ENCODE peak calls at places on chromosomes 16 and 17, in six cellular contexts. One of them, this sample, is unnamed.

GRCh38 chr17:68777243-68777855 is 176.2 kb upstream of the FAM20A start:
- DNase-seq in nephron progenitor cell: peak
- DNase-seq in PC-3: peak
- DNase-seq in IMR-90: peak
- DNase-seq in H1: no peak
- DNase-seq in fibroblast of the aortic adventitia: peak
- DNase-seq in this sample: peak

GRCh38 chr17:57948555-57949420 is 6.4 kb downstream of the CUEDC1 start:
- DNase-seq in IMR-90: peak
- DNase-seq in H1: no peak
- DNase-seq in fibroblast of the aortic adventitia: peak
- DNase-seq in PC-3: peak
- DNase-seq in nephron progenitor cell: no peak
- DNase-seq in this sample: no peak

GRCh38 chr16:81608515-81609209 is 164.1 kb downstream of the CMIP start:
- DNase-seq in fibroblast of the aortic adventitia: peak
- DNase-seq in nephron progenitor cell: peak
- DNase-seq in H1: no peak
- DNase-seq in IMR-90: peak
- DNase-seq in PC-3: no peak
- DNase-seq in this sample: no peak

GRCh38 chr16:13333336-13333735 is 431.9 kb downstream of the SHISA9 start:
- DNase-seq in fibroblast of the aortic adventitia: no peak
- DNase-seq in nephron progenitor cell: no peak
- DNase-seq in IMR-90: no peak
- DNase-seq in H1: no peak
- DNase-seq in PC-3: no peak
- DNase-seq in this sample: no peak

GRCh38 chr16:50193594-50193993 is 40.5 kb downstream of the TENT4B start:
- DNase-seq in nephron progenitor cell: no peak
- DNase-seq in IMR-90: peak
- DNase-seq in fibroblast of the aortic adventitia: no peak
- DNase-seq in PC-3: no peak
- DNase-seq in H1: no peak
- DNase-seq in this sample: no peak

GRCh38 chr16:15542261-15542660 is 100.7 kb downstream of the MARF1 start:
- DNase-seq in fibroblast of the aortic adventitia: no peak
- DNase-seq in IMR-90: no peak
- DNase-seq in PC-3: no peak
- DNase-seq in nephron progenitor cell: no peak
- DNase-seq in H1: peak
- DNase-seq in this sample: no peak

GRCh38 chr16:11138026-11138768 is 117.8 kb downstream of the SOCS1 start:
- DNase-seq in fibroblast of the aortic adventitia: no peak
- DNase-seq in H1: no peak
- DNase-seq in PC-3: peak
- DNase-seq in IMR-90: no peak
- DNase-seq in nephron progenitor cell: no peak
- DNase-seq in this sample: no peak

GRCh38 chr16:9033125-9033830 is 58.2 kb upstream of the HAPSTR1 start:
- DNase-seq in nephron progenitor cell: peak
- DNase-seq in fibroblast of the aortic adventitia: peak
- DNase-seq in IMR-90: peak
- DNase-seq in PC-3: peak
- DNase-seq in H1: no peak
- DNase-seq in this sample: no peak

GRCh38 chr17:1379930-1380313 is 20.1 kb downstream of the YWHAE start:
- DNase-seq in PC-3: no peak
- DNase-seq in IMR-90: no peak
- DNase-seq in fibroblast of the aortic adventitia: no peak
- DNase-seq in nephron progenitor cell: no peak
- DNase-seq in H1: no peak
- DNase-seq in this sample: no peak

GRCh38 chr17:34826332-34826731 is 134.9 kb downstream of the CCT6B start:
- DNase-seq in H1: no peak
- DNase-seq in IMR-90: no peak
- DNase-seq in fibroblast of the aortic adventitia: no peak
- DNase-seq in PC-3: peak
- DNase-seq in nephron progenitor cell: no peak
- DNase-seq in this sample: no peak

GRCh38 chr17:73397278-73397826 is 85.6 kb upstream of the CDC42EP4 start:
- DNase-seq in IMR-90: no peak
- DNase-seq in nephron progenitor cell: no peak
- DNase-seq in fibroblast of the aortic adventitia: no peak
- DNase-seq in H1: no peak
- DNase-seq in PC-3: no peak
- DNase-seq in this sample: no peak

GRCh38 chr17:66533572-66533971 is 231.2 kb downstream of the PRKCA start:
- DNase-seq in PC-3: no peak
- DNase-seq in H1: no peak
- DNase-seq in nephron progenitor cell: peak
- DNase-seq in IMR-90: peak
- DNase-seq in fibroblast of the aortic adventitia: peak
- DNase-seq in this sample: peak

GRCh38 chr17:78390241-78391050 is 12.0 kb downstream of the PGS1 start:
- DNase-seq in IMR-90: peak
- DNase-seq in nephron progenitor cell: no peak
- DNase-seq in H1: no peak
- DNase-seq in fibroblast of the aortic adventitia: peak
- DNase-seq in PC-3: peak
- DNase-seq in this sample: no peak

GRCh38 chr17:32494621-32495346 is 8.0 kb downstream of the CDK5R1 start:
- DNase-seq in fibroblast of the aortic adventitia: no peak
- DNase-seq in H1: no peak
- DNase-seq in PC-3: no peak
- DNase-seq in IMR-90: no peak
- DNase-seq in nephron progenitor cell: no peak
- DNase-seq in this sample: no peak

GRCh38 chr17:75587718-75588545 is at the start of gene MYO15B:
- DNase-seq in H1: no peak
- DNase-seq in fibroblast of the aortic adventitia: no peak
- DNase-seq in IMR-90: no peak
- DNase-seq in nephron progenitor cell: peak
- DNase-seq in PC-3: no peak
- DNase-seq in this sample: peak

GRCh38 chr16:1499756-1500464 is 6.8 kb downstream of the TELO2 start:
- DNase-seq in fibroblast of the aortic adventitia: no peak
- DNase-seq in nephron progenitor cell: no peak
- DNase-seq in IMR-90: no peak
- DNase-seq in PC-3: no peak
- DNase-seq in H1: no peak
- DNase-seq in this sample: no peak

GRCh38 chr17:80878876-80879722 is 112.5 kb upstream of the CHMP6 start:
- DNase-seq in fibroblast of the aortic adventitia: no peak
- DNase-seq in H1: no peak
- DNase-seq in IMR-90: no peak
- DNase-seq in nephron progenitor cell: no peak
- DNase-seq in PC-3: no peak
- DNase-seq in this sample: no peak

GRCh38 chr16:30445408-30446202 is at the start of gene SEPHS2:
- DNase-seq in nephron progenitor cell: peak
- DNase-seq in PC-3: peak
- DNase-seq in IMR-90: peak
- DNase-seq in H1: peak
- DNase-seq in fibroblast of the aortic adventitia: peak
- DNase-seq in this sample: peak

GRCh38 chr17:79524201-79524882 is 86.5 kb downstream of the RBFOX3 start:
- DNase-seq in IMR-90: no peak
- DNase-seq in H1: no peak
- DNase-seq in fibroblast of the aortic adventitia: no peak
- DNase-seq in PC-3: no peak
- DNase-seq in nephron progenitor cell: no peak
- DNase-seq in this sample: no peak

GRCh38 chr17:11637796-11638195 is 39.5 kb downstream of the DNAH9 start:
- DNase-seq in H1: no peak
- DNase-seq in nephron progenitor cell: no peak
- DNase-seq in IMR-90: no peak
- DNase-seq in PC-3: no peak
- DNase-seq in fibroblast of the aortic adventitia: no peak
- DNase-seq in this sample: no peak

GRCh38 chr17:18361837-18362380 is 1.4 kb downstream of the SHMT1 start:
- DNase-seq in H1: no peak
- DNase-seq in fibroblast of the aortic adventitia: no peak
- DNase-seq in nephron progenitor cell: no peak
- DNase-seq in PC-3: no peak
- DNase-seq in IMR-90: no peak
- DNase-seq in this sample: no peak

GRCh38 chr17:18364166-18364565 is 816 bp upstream of the SHMT1 start:
- DNase-seq in PC-3: no peak
- DNase-seq in nephron progenitor cell: no peak
- DNase-seq in fibroblast of the aortic adventitia: no peak
- DNase-seq in IMR-90: no peak
- DNase-seq in H1: no peak
- DNase-seq in this sample: no peak

GRCh38 chr17:18360518-18360917 is 2.8 kb downstream of the SHMT1 start:
- DNase-seq in PC-3: no peak
- DNase-seq in IMR-90: no peak
- DNase-seq in fibroblast of the aortic adventitia: no peak
- DNase-seq in nephron progenitor cell: no peak
- DNase-seq in H1: no peak
- DNase-seq in this sample: no peak

GRCh38 chr17:18363021-18363941 is at the start of gene SHMT1:
- DNase-seq in PC-3: peak
- DNase-seq in nephron progenitor cell: peak
- DNase-seq in IMR-90: peak
- DNase-seq in fibroblast of the aortic adventitia: peak
- DNase-seq in H1: peak
- DNase-seq in this sample: peak

GRCh38 chr17:18362509-18363020 is 785 bp downstream of the SHMT1 start:
- DNase-seq in nephron progenitor cell: peak
- DNase-seq in fibroblast of the aortic adventitia: peak
- DNase-seq in H1: no peak
- DNase-seq in PC-3: peak
- DNase-seq in IMR-90: no peak
- DNase-seq in this sample: no peak
- TF ChIP-seq CTCF in nephron progenitor cell: no peak
- TF ChIP-seq CTCF in fibroblast of the aortic adventitia: no peak
- TF ChIP-seq CTCF in H1: no peak
- TF ChIP-seq CTCF in PC-3: no peak
- TF ChIP-seq CTCF in IMR-90: no peak
- TF ChIP-seq CTCF in this sample: peak

DNA sequence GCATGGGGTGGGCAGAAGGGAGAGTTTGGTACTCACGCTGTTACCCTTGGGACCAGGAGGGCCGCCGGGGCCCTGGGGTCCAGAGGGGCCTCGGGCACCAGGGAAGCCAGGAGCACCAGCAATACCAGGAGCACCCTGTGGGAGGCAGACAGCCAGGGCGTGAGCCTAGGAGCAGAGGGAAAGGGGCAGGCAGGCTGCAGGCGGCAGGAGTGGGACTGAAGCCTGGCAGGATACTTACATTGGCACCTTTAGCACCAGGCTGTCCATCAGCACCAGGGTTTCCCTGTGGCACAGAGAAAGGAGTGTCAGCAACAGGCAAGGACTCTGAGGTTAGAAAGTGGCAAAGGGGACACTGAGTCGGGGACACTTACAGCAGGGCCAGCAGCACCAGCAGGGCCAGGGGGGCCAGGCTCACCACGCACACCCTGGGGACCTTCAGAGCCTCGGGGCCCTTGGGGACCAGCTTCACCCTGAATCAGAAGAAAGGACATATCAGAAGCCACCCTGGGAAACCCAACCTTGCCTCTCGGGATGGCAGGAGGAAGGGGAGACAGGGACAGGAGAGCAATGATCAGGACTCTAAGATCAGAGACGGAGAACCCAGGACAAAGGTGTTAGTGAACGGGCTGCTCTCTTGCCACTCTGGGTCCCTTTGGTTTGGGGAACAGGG is 6.1 kb downstream of the COL1A1 start:
- DNase-seq in H1: no peak
- DNase-seq in IMR-90: peak
- DNase-seq in fibroblast of the aortic adventitia: peak
- DNase-seq in PC-3: no peak
- DNase-seq in nephron progenitor cell: no peak
- DNase-seq in this sample: no peak
- TF ChIP-seq CTCF in H1: peak
- TF ChIP-seq CTCF in IMR-90: peak
- TF ChIP-seq CTCF in fibroblast of the aortic adventitia: peak
- TF ChIP-seq CTCF in PC-3: peak
- TF ChIP-seq CTCF in nephron progenitor cell: no peak
- TF ChIP-seq CTCF in this sample: no peak

GRCh38 chr17:7442142-7442541 is 2.7 kb upstream of the CHRNB1 start:
- DNase-seq in H1: no peak
- DNase-seq in IMR-90: no peak
- DNase-seq in nephron progenitor cell: no peak
- DNase-seq in fibroblast of the aortic adventitia: no peak
- DNase-seq in PC-3: no peak
- DNase-seq in this sample: no peak

GRCh38 chr17:7439462-7440112 is at the start of gene FGF11:
- DNase-seq in IMR-90: no peak
- DNase-seq in nephron progenitor cell: peak
- DNase-seq in fibroblast of the aortic adventitia: no peak
- DNase-seq in PC-3: no peak
- DNase-seq in H1: no peak
- DNase-seq in this sample: no peak

GRCh38 chr17:7440113-7440822 is 956 bp downstream of the FGF11 start:
- DNase-seq in IMR-90: no peak
- DNase-seq in nephron progenitor cell: peak
- DNase-seq in PC-3: peak
- DNase-seq in H1: no peak
- DNase-seq in fibroblast of the aortic adventitia: peak
- DNase-seq in this sample: no peak

GRCh38 chr17:7441202-7441705 is 1.9 kb downstream of the FGF11 start:
- DNase-seq in nephron progenitor cell: no peak
- DNase-seq in IMR-90: no peak
- DNase-seq in H1: no peak
- DNase-seq in fibroblast of the aortic adventitia: peak
- DNase-seq in PC-3: no peak
- DNase-seq in this sample: no peak

GRCh38 chr17:7440823-7441174 is 1.5 kb downstream of the FGF11 start:
- DNase-seq in nephron progenitor cell: no peak
- DNase-seq in PC-3: peak
- DNase-seq in H1: no peak
- DNase-seq in fibroblast of the aortic adventitia: peak
- DNase-seq in IMR-90: no peak
- DNase-seq in this sample: no peak
- TF ChIP-seq CTCF in nephron progenitor cell: no peak
- TF ChIP-seq CTCF in PC-3: no peak
- TF ChIP-seq CTCF in H1: no peak
- TF ChIP-seq CTCF in fibroblast of the aortic adventitia: peak
- TF ChIP-seq CTCF in IMR-90: no peak
- TF ChIP-seq CTCF in this sample: no peak

GRCh38 chr17:8118769-8119574 is 658 bp upstream of the ALOXE3 start:
- DNase-seq in nephron progenitor cell: peak
- DNase-seq in PC-3: peak
- DNase-seq in IMR-90: peak
- DNase-seq in H1: no peak
- DNase-seq in fibroblast of the aortic adventitia: peak
- DNase-seq in this sample: peak

GRCh38 chr17:8122391-8122922 is 1.4 kb downstream of the HES7 start:
- DNase-seq in PC-3: peak
- DNase-seq in nephron progenitor cell: peak
- DNase-seq in H1: no peak
- DNase-seq in IMR-90: peak
- DNase-seq in fibroblast of the aortic adventitia: peak
- DNase-seq in this sample: no peak

GRCh38 chr17:8119575-8120519 is 1.5 kb upstream of the ALOXE3 start:
- DNase-seq in nephron progenitor cell: peak
- DNase-seq in H1: peak
- DNase-seq in PC-3: peak
- DNase-seq in IMR-90: peak
- DNase-seq in fibroblast of the aortic adventitia: peak
- DNase-seq in this sample: peak

GRCh38 chr17:8121531-8122390 is 2.1 kb downstream of the HES7 start:
- DNase-seq in fibroblast of the aortic adventitia: peak
- DNase-seq in PC-3: peak
- DNase-seq in nephron progenitor cell: peak
- DNase-seq in H1: no peak
- DNase-seq in IMR-90: peak
- DNase-seq in this sample: peak

GRCh38 chr17:8120520-8121443 is 2.5 kb upstream of the ALOXE3 start:
- DNase-seq in IMR-90: peak
- DNase-seq in PC-3: peak
- DNase-seq in H1: peak
- DNase-seq in nephron progenitor cell: peak
- DNase-seq in fibroblast of the aortic adventitia: peak
- DNase-seq in this sample: peak
- TF ChIP-seq CTCF in IMR-90: peak
- TF ChIP-seq CTCF in PC-3: no peak
- TF ChIP-seq CTCF in H1: no peak
- TF ChIP-seq CTCF in nephron progenitor cell: no peak
- TF ChIP-seq CTCF in fibroblast of the aortic adventitia: peak
- TF ChIP-seq CTCF in this sample: peak

This sample was measured in progenitor cell of endocrine pancreas.